ENCODE peak calls at places on chromosomes 1 and 21, in eight cellular contexts. O, S, Y, L, D, Z, H and M are unnamed samples.

GRCh38 chr21:15978158-15978805 is 248.5 kb downstream of the USP25 start:
- DNase-seq in L (no peak), D (no peak), H (no peak), S (no peak), Z (no peak), O (no peak), Y (no peak), M (no peak)

GRCh38 chr1:180168786-180169640 is 14.3 kb downstream of the QSOX1 start:
- DNase-seq in O (peak; percentile 26), Z (peak; percentile 53), Y (no peak), L (peak; percentile 10), S (peak; percentile 24), H (no peak), D (peak; percentile 43), M (peak; percentile 47)

GRCh38 chr1:14522331-14523241 is 75.9 kb upstream of the KAZN start:
- DNase-seq in O (no peak), L (no peak), D (no peak), S (no peak), H (no peak), Z (no peak), Y (no peak), M (no peak)

GRCh38 chr1:48084826-48085225 is 87.6 kb upstream of the TRABD2B start:
- DNase-seq in L (no peak), H (no peak), S (no peak), Y (no peak), Z (no peak), O (no peak), D (peak; percentile 35), M (no peak)

GRCh38 chr1:1432566-1432950 is 2.9 kb upstream of the VWA1 start:
- DNase-seq in H (no peak), O (no peak), D (no peak), S (no peak), Y (no peak), L (no peak), Z (no peak), M (no peak)

GRCh38 chr1:245797592-245798366 is 643.0 kb downstream of the KIF26B start:
- DNase-seq in D (no peak), H (no peak), L (no peak), S (peak; percentile 7), O (peak; percentile 35), Y (no peak), Z (peak; percentile 46), M (no peak)

GRCh38 chr1:32063261-32063681 is 9.5 kb upstream of the TMEM39B start:
- DNase-seq in D (peak; percentile 41), Z (peak; percentile 61), S (peak; percentile 44), O (peak; percentile 63), Y (no peak), H (no peak), L (no peak), M (no peak)

GRCh38 chr1:22030473-22030872 is 22.0 kb upstream of the CDC42 start:
- DNase-seq in O (no peak), S (no peak), L (no peak), Z (no peak), H (no peak), D (no peak), Y (no peak), M (no peak)

GRCh38 chr1:209882286-209882685 is 54.5 kb downstream of the UTP25 start:
- DNase-seq in O (no peak), D (no peak), Z (no peak), H (no peak), Y (no peak), L (no peak), S (no peak), M (no peak)